ENCODE peak calls at places on chromosomes 2 and 18, in six cellular contexts. U is colonic mucosa, H is cardiac fibroblast, I is OCI-LY7, T is A549, Y is body of pancreas. N is an unnamed sample.

GRCh38 chr2:2222931-2223330 is 108.1 kb downstream of the MYT1L start:
- DNase-seq in U (no peak), H (no peak), I (no peak), T (no peak), Y (no peak), N (no peak)

GRCh38 chr18:57561728-57562423 is 24.6 kb downstream of the FECH start:
- DNase-seq in U (no peak), H (peak), I (peak), T (peak), Y (no peak), N (peak)

GRCh38 chr2:96933528-96933927 is 52.9 kb downstream of the FAM178B start:
- DNase-seq in U (no peak), H (no peak), I (no peak), T (no peak), Y (no peak), N (no peak)

GRCh38 chr2:105188343-105188742 is 53.2 kb upstream of the GPR45 start:
- DNase-seq in U (no peak), H (no peak), I (no peak), T (no peak), Y (no peak), N (no peak)

GRCh38 chr2:239827511-239827865 is 197.7 kb downstream of the NDUFA10 start:
- DNase-seq in U (no peak), H (no peak), I (no peak), T (no peak), Y (no peak), N (no peak)

GRCh38 chr2:46336560-46336959 is 39.4 kb downstream of the EPAS1 start:
- DNase-seq in U (no peak), H (peak), I (no peak), T (no peak), Y (no peak), N (no peak)

GRCh38 chr18:8142131-8142711 is 467.0 kb upstream of the RAB12 start:
- DNase-seq in U (no peak), H (peak), I (no peak), T (no peak), Y (no peak), N (no peak)

GRCh38 chr2:121068851-121069250 is 216.2 kb downstream of the TFCP2L1 start:
- DNase-seq in U (no peak), H (no peak), I (no peak), T (no peak), Y (no peak), N (no peak)

GRCh38 chr2:153105829-153106578 is 372.6 kb downstream of the RPRM start:
- DNase-seq in U (no peak), H (no peak), I (no peak), T (peak), Y (no peak), N (no peak)

GRCh38 chr2:218432676-218433365 is 13.9 kb downstream of the VIL1 start:
- DNase-seq in U (no peak), H (no peak), I (no peak), T (no peak), Y (no peak), N (no peak)

GRCh38 chr2:219441451-219442205 is 7.0 kb downstream of the SPEG start:
- DNase-seq in U (no peak), H (peak), I (peak), T (peak), Y (peak), N (no peak)

GRCh38 chr18:23210526-23210925 is 75.2 kb downstream of the CABLES1 start:
- DNase-seq in U (no peak), H (no peak), I (no peak), T (no peak), Y (no peak), N (no peak)

GRCh38 chr18:46877329-46877987 is 39.8 kb downstream of the PIAS2 start:
- DNase-seq in U (peak), H (no peak), I (no peak), T (no peak), Y (no peak), N (no peak)

GRCh38 chr2:88671786-88672427 is 19.6 kb upstream of the RPIA start:
- DNase-seq in U (no peak), H (peak), I (peak), T (peak), Y (no peak), N (peak)

GRCh38 chr2:212064318-212064717 is 474.3 kb downstream of the ERBB4 start:
- DNase-seq in U (no peak), H (no peak), I (no peak), T (no peak), Y (no peak), N (no peak)
- TF ChIP-seq CTCF in U (no peak), H (no peak), I (no peak), T (no peak), Y (no peak), N (no peak)

GRCh38 chr18:49052891-49053644 is 102.3 kb upstream of the SMAD7 start:
- DNase-seq in U (no peak), H (peak), I (no peak), T (no peak), Y (no peak), N (peak)
- H3K4me3 ChIP-seq in U (no peak), H (no peak), I (no peak), T (no peak), Y (no peak), N (no peak)

GRCh38 chr2:49913025-49913424 is 758.7 kb upstream of the FSHR start:
- DNase-seq in U (no peak), H (no peak), I (no peak), T (no peak), Y (no peak), N (no peak)
- TF ChIP-seq CTCF in U (no peak), H (no peak), I (no peak), T (no peak), Y (no peak), N (no peak)

GRCh38 chr2:108786354-108787208 is at the start of gene CCDC138:
- DNase-seq in U (peak), H (peak), I (peak), T (peak), Y (peak), N (peak)

GRCh38 chr2:108786008-108786353 is 590 bp upstream of the CCDC138 start:
- DNase-seq in U (no peak), H (no peak), I (no peak), T (no peak), Y (no peak), N (no peak)

DNA sequence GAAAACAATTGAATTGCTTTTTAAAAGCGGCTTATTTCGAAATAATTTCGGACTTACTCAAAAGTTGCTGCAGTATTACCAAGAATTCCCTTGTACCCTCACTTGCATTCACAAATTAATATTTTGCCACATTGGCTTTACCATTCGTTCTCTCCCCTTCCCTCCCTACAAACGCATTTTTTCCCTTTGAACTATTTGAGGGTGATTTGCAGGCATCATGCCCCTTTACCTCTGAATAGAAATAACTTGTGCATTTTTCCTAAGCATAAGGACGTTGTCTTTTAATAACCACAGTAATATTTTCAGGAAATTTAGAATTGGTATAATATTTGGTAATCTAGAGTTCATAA is 613 bp downstream of the CCDC138 start:
- DNase-seq in U (no peak), H (no peak), I (no peak), T (no peak), Y (no peak), N (no peak)
- H3K4me3 ChIP-seq in U (peak), H (peak), I (peak), T (peak), Y (no peak), N (peak)

GRCh38 chr2:197453123-197453913 is at the start of gene COQ10B:
- DNase-seq in U (peak), H (peak), I (peak), T (peak), Y (peak), N (peak)
- TF ChIP-seq CTCF in U (no peak), H (peak), I (peak), T (no peak), Y (peak), N (peak)

DNA sequence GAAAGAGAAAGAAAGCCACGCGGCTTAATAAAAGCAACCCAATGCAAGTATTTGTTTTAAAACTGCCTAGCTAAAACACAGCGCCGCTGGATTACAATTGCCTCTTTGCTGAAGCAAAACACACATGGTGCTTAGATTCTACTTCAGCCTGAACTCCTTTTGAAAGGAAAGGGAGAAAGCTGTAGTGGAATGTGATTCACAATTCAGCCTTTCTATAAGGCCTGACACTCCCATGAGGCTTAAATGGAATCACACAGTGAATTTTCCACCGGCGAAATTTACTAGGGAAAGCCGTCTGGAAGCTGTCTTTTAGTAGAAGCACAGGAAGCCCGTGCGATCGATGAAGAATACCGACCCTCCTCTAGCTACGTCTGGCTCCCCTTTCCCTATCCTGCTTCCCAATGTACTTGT is 348.1 kb downstream of the DLGAP1 start:
- DNase-seq in U (no peak), H (peak), I (no peak), T (no peak), Y (no peak), N (no peak)
- H3K4me3 ChIP-seq in U (no peak), H (no peak), I (no peak), T (no peak), Y (no peak), N (no peak)

N was measured in HFF-Myc.